ENCODE peak calls at places on chromosomes 16 and 17, in nine cellular contexts. T is PC-9; B is right cardiac atrium; E is pancreas; N is MM.1S; I is mucosa of descending colon; A is upper lobe of right lung; J is tibial nerve; O is CD8-positive, alpha-beta T cell. U is an unnamed sample.

GRCh38 chr17:35684046-35684802 is 47.2 kb upstream of the RASL10B start:
- DNase-seq in T (no peak), B (no peak), E (no peak), N (no peak), I (no peak), A (no peak), J (no peak), O (no peak), U (no peak)

GRCh38 chr16:24975428-24975889 is 39.7 kb downstream of the ARHGAP17 start:
- DNase-seq in T (no peak), B (no peak), E (no peak), N (no peak), I (no peak), A (no peak), J (no peak), O (no peak), U (no peak)

GRCh38 chr16:70685938-70686375 is at the start of gene MTSS2:
- DNase-seq in T (peak), B (peak), E (peak), N (peak), I (peak), A (peak), J (peak), O (peak), U (peak)

GRCh38 chr16:1713933-1714332 is 7.9 kb downstream of the MAPK8IP3 start:
- DNase-seq in T (no peak), B (no peak), E (no peak), N (no peak), I (no peak), A (no peak), J (no peak), O (no peak), U (no peak)

GRCh38 chr17:65389956-65390355 is 171.5 kb downstream of the AXIN2 start:
- DNase-seq in T (no peak), B (no peak), E (no peak), N (no peak), I (no peak), A (no peak), J (no peak), O (no peak), U (no peak)

GRCh38 chr17:82960419-82961271 is 118.8 kb upstream of the METRNL start:
- DNase-seq in T (no peak), B (peak), E (no peak), N (no peak), I (no peak), A (peak), J (no peak), O (no peak), U (no peak)

GRCh38 chr16:22353188-22353919 is 21.1 kb downstream of the CDR2 start:
- DNase-seq in T (peak), B (no peak), E (no peak), N (no peak), I (peak), A (no peak), J (no peak), O (no peak), U (no peak)

GRCh38 chr17:61384384-61385090 is 15.1 kb upstream of the TBX2 start:
- DNase-seq in T (no peak), B (no peak), E (no peak), N (no peak), I (no peak), A (no peak), J (no peak), O (no peak), U (no peak)

GRCh38 chr17:66985838-66986237 is 21.3 kb downstream of the CACNG4 start:
- DNase-seq in T (no peak), B (no peak), E (no peak), N (no peak), I (no peak), A (no peak), J (no peak), O (no peak), U (no peak)

GRCh38 chr16:35295856-35296255 is 1836.4 kb downstream of the TP53TG3F start:
- DNase-seq in T (no peak), B (no peak), E (no peak), N (no peak), I (no peak), A (no peak), J (no peak), O (no peak), U (no peak)

GRCh38 chr17:80981062-80981902 is 10.4 kb upstream of the CHMP6 start:
- DNase-seq in T (no peak), B (peak), E (no peak), N (no peak), I (no peak), A (no peak), J (no peak), O (peak), U (no peak)

GRCh38 chr16:57383276-57384247 is 11.3 kb downstream of the CX3CL1 start:
- DNase-seq in T (peak), B (no peak), E (no peak), N (no peak), I (peak), A (no peak), J (no peak), O (no peak), U (peak)

GRCh38 chr17:82097187-82097918 is 683 bp downstream of the FASN start:
- DNase-seq in T (peak), B (peak), E (peak), N (peak), I (peak), A (peak), J (no peak), O (no peak), U (no peak)

GRCh38 chr16:67966549-67967182 is 1.8 kb downstream of the SLC12A4 start:
- DNase-seq in T (peak), B (peak), E (no peak), N (no peak), I (no peak), A (no peak), J (no peak), O (no peak), U (no peak)

GRCh38 chr17:67718325-67718941 is 697 bp downstream of the NOL11 start:
- DNase-seq in T (no peak), B (no peak), E (no peak), N (peak), I (no peak), A (no peak), J (peak), O (peak), U (no peak)

GRCh38 chr17:68019675-68020450 is 15.7 kb upstream of the KPNA2 start:
- DNase-seq in T (peak), B (peak), E (peak), N (peak), I (peak), A (peak), J (peak), O (peak), U (peak)

GRCh38 chr17:68955181-68955841 is at the start of gene ABCA8:
- DNase-seq in T (no peak), B (no peak), E (no peak), N (no peak), I (peak), A (no peak), J (peak), O (no peak), U (no peak)

GRCh38 chr16:12587170-12587569 is 216.5 kb downstream of the CPPED1 start:
- DNase-seq in T (no peak), B (no peak), E (no peak), N (no peak), I (no peak), A (no peak), J (no peak), O (no peak), U (no peak)

GRCh38 chr16:359067-359763 is 6.7 kb upstream of the AXIN1 start:
- DNase-seq in T (no peak), B (peak), E (no peak), N (no peak), I (no peak), A (no peak), J (no peak), O (no peak), U (no peak)

GRCh38 chr16:54145881-54146280 is 140.7 kb downstream of the IRX3 start:
- DNase-seq in T (no peak), B (no peak), E (no peak), N (no peak), I (no peak), A (no peak), J (no peak), O (no peak), U (no peak)

GRCh38 chr16:84323626-84324025 is 28.9 kb downstream of the WFDC1 start:
- DNase-seq in T (no peak), B (no peak), E (no peak), N (no peak), I (no peak), A (peak), J (no peak), O (no peak), U (no peak)

GRCh38 chr16:12313902-12314621 is 337.5 kb downstream of the SNX29 start:
- DNase-seq in T (no peak), B (no peak), E (no peak), N (no peak), I (no peak), A (no peak), J (no peak), O (no peak), U (no peak)

GRCh38 chr17:72527819-72528218 is 407.0 kb downstream of the SOX9 start:
- DNase-seq in T (no peak), B (no peak), E (no peak), N (no peak), I (no peak), A (no peak), J (no peak), O (no peak), U (no peak)

DNA sequence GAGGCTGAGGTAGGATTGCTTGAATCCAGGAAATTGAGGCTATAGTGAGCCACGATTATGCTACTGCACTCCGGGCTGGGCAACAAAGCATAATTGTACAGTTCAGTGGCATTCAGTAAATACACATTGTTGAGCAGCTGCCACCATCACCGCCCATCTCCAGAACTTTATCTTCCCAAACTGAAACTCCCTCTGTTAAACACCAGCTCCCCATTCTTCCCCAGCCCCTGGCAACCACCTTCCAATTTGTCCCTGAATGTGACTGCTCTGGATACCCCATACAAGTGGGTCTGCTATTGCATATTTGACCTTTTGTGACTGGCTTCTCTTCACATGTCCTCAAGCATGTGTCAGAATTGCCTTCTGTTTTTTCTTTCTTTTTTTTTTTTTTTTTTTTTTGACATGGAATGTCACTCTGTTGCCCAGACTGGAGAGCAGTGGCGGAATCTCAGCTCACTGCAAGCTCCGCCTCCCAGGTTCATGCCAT is 2.9 kb downstream of the RPL38 start:
- DNase-seq in T (no peak), B (peak), E (no peak), N (no peak), I (no peak), A (no peak), J (no peak), O (no peak), U (no peak)
- H3K4me3 ChIP-seq in T (no peak), B (no peak), E (no peak), N (no peak), I (no peak), A (no peak), J (no peak), O (no peak), U (no peak)

GRCh38 chr17:63991611-63992010 is 6.5 kb upstream of the PRR29 start:
- DNase-seq in T (no peak), B (no peak), E (no peak), N (no peak), I (no peak), A (peak), J (no peak), O (no peak), U (peak)

GRCh38 chr17:63988741-63989621 is 9.2 kb upstream of the PRR29 start:
- DNase-seq in T (no peak), B (peak), E (no peak), N (no peak), I (no peak), A (peak), J (no peak), O (no peak), U (no peak)

GRCh38 chr17:63987616-63988478 is 10.3 kb upstream of the PRR29 start:
- DNase-seq in T (no peak), B (no peak), E (no peak), N (no peak), I (no peak), A (no peak), J (no peak), O (no peak), U (no peak)

GRCh38 chr17:63986842-63987615 is 11.1 kb upstream of the PRR29 start:
- DNase-seq in T (no peak), B (peak), E (no peak), N (no peak), I (no peak), A (no peak), J (no peak), O (no peak), U (no peak)

GRCh38 chr17:63989622-63990345 is 8.4 kb upstream of the PRR29 start:
- DNase-seq in T (no peak), B (no peak), E (no peak), N (no peak), I (no peak), A (no peak), J (no peak), O (no peak), U (no peak)
- H3K4me3 ChIP-seq in T (no peak), B (no peak), E (no peak), N (no peak), I (no peak), A (no peak), J (no peak), O (no peak), U (no peak)

DNA sequence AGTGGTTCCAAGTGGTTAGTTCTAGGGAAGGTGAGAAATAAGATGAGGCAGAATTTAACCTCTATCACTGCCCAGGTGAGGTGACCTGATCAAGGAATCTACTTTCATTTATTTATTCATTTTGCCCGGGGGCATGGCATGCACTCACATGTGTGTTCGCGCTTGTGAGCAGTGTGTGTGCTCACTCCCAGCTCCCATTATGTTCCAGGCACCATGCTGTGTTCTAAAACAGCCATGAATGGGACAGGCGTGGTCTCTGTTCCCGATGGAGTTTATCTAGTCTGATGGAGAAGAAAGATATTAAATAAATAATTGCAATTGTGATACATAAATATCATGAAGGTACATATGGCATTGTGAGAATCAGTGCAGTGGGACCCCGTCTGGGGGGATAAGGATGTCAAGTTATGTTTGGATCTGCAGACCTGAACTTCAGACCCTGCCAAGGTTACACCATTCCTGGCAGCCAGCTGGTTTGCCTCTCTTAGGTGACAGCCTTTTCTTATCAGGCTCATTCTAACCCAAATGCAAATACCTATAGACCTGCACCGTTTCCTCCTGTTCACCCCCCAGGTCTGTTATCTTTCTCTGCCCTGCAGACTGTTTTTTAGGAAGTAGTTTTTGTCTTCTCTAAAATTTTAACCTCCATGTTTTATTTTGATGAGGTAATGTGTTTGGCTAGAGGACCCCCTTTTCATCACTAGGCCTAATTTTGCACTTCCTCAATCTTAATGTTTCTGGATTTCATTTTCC is 11.7 kb downstream of the CYB5B start:
- DNase-seq in T (no peak), B (no peak), E (no peak), N (no peak), I (no peak), A (no peak), J (no peak), O (no peak), U (no peak)
- H3K4me3 ChIP-seq in T (no peak), B (no peak), E (no peak), N (no peak), I (no peak), A (no peak), J (no peak), O (no peak), U (no peak)

GRCh38 chr17:4488989-4489595 is 9.6 kb upstream of the SPNS2 start:
- DNase-seq in T (peak), B (no peak), E (no peak), N (no peak), I (no peak), A (peak), J (no peak), O (no peak), U (no peak)

GRCh38 chr17:4482338-4483011 is 16.2 kb upstream of the SPNS2 start:
- DNase-seq in T (peak), B (no peak), E (no peak), N (no peak), I (peak), A (no peak), J (no peak), O (no peak), U (no peak)

GRCh38 chr17:4487820-4488716 is 10.6 kb upstream of the SPNS2 start:
- DNase-seq in T (no peak), B (no peak), E (no peak), N (no peak), I (no peak), A (no peak), J (no peak), O (no peak), U (no peak)

GRCh38 chr17:4483012-4483840 is 15.5 kb upstream of the SPNS2 start:
- DNase-seq in T (peak), B (no peak), E (peak), N (no peak), I (peak), A (no peak), J (no peak), O (no peak), U (peak)

DNA sequence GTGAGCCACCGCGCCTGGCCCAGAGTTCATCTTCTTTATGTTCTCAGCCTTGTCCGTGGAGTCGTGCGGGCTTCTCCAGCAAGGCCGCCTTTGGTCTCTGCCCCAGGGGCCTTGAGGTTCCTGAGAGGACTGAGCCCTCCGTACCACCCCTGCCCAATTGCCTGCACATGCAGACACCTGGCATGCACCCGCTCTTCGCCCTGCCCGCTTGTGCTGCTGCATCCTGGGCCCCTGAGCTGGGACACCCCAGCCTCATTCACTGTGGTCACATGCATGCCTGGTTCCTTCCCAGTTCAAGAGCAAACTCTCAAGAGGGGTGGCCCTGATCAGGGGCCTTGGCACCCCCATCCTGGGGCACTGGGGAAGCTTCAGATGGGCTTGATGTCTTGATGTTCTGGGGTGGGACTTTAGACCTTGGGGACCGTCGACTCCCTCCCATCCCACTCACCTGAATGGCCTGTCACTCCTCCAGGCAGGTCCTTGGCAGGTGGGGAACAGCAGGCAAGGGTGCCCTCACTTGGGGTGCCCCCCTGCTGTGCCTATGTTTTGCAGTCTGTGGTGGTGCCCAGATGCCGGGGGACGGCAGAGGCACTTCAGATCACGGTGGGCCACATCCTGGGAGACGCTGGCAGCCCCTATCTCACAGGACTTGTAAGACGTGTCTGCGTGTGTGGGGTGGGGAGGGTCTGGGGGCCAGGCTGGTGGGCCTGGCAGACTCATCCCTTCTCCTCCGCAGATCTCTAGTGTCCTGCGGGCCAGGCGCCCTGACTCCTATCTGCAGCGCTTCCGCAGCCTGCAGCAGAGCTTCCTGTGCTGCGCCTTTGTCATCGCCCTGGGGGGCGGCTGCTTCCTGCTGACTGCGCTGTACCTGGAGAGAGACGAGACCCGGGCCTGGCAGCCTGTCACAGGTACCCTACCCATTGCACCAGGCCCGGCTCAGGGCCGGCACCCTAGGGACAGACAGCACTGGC is 12.7 kb upstream of the SPNS2 start:
- DNase-seq in T (no peak), B (no peak), E (no peak), N (no peak), I (peak), A (no peak), J (no peak), O (peak), U (no peak)
- H3K4me3 ChIP-seq in T (no peak), B (no peak), E (no peak), N (no peak), I (no peak), A (peak), J (no peak), O (peak), U (no peak)

GRCh38 chr17:28548417-28549130 is 3.9 kb downstream of the UNC119 start:
- DNase-seq in T (no peak), B (no peak), E (no peak), N (no peak), I (no peak), A (no peak), J (no peak), O (no peak), U (no peak)

GRCh38 chr17:28545787-28546415 is 6.5 kb downstream of the UNC119 start:
- DNase-seq in T (no peak), B (no peak), E (no peak), N (no peak), I (no peak), A (no peak), J (no peak), O (no peak), U (no peak)

GRCh38 chr17:28549274-28550132 is 2.9 kb downstream of the UNC119 start:
- DNase-seq in T (no peak), B (no peak), E (no peak), N (no peak), I (no peak), A (no peak), J (no peak), O (peak), U (no peak)

GRCh38 chr17:28547096-28547622 is 5.3 kb downstream of the UNC119 start:
- DNase-seq in T (no peak), B (no peak), E (no peak), N (no peak), I (no peak), A (no peak), J (no peak), O (no peak), U (no peak)

GRCh38 chr17:28547623-28548416 is 4.6 kb downstream of the UNC119 start:
- DNase-seq in T (peak), B (peak), E (peak), N (peak), I (peak), A (peak), J (peak), O (peak), U (peak)
- H3K4me3 ChIP-seq in T (no peak), B (no peak), E (no peak), N (no peak), I (no peak), A (no peak), J (no peak), O (peak), U (no peak)

U was measured in breast epithelium.